ENCODE peak calls at places on chromosomes 1 and 21, in seven cellular contexts. X is endothelial cell, L is HCT116, S is prostate gland, U is ascending aorta, A is fibroblast of pulmonary artery, R is endodermal cell. T is an unnamed sample.

GRCh38 chr1:36384542-36385409 is 948 bp downstream of the STK40 start:
- DNase-seq in U (peak; percentile 84), X (peak; percentile 40), A (peak; percentile 16), S (peak; percentile 74), R (peak; percentile 86), L (peak; percentile 57), T (no peak)

GRCh38 chr1:192445849-192446489 is 129.2 kb downstream of the RGS21 start:
- DNase-seq in U (peak; percentile 69), X (peak; percentile 61), S (peak; percentile 27), A (peak; percentile 78), L (peak; percentile 15), R (peak; percentile 73), T (peak; percentile 60)

GRCh38 chr1:228684609-228685008 is 50.7 kb upstream of the RHOU start:
- DNase-seq in X (no peak), S (no peak), R (no peak), U (no peak), L (no peak), A (peak; percentile 42), T (no peak)

GRCh38 chr1:17011439-17012307 is at the start of gene ATP13A2:
- DNase-seq in L (peak; percentile 67), X (peak; percentile 75), S (peak; percentile 74), A (peak; percentile 62), U (peak; percentile 87), R (peak; percentile 95), T (peak; percentile 72)

GRCh38 chr1:165875171-165875570 is 47.8 kb downstream of the UCK2 start:
- DNase-seq in X (no peak), A (no peak), L (no peak), U (no peak), S (no peak), R (no peak), T (no peak)

GRCh38 chr1:202343652-202344349 is 2.1 kb upstream of the UBE2T start:
- DNase-seq in U (no peak), R (no peak), S (no peak), A (peak; percentile 59), L (peak; percentile 39), X (no peak), T (no peak)

GRCh38 chr1:246372502-246372901 is 134.6 kb downstream of the SMYD3 start:
- DNase-seq in R (no peak), U (no peak), A (peak; percentile 41), S (no peak), L (no peak), X (no peak), T (no peak)

GRCh38 chr1:81512242-81512641 is 288.5 kb upstream of the ADGRL2 start:
- DNase-seq in S (no peak), X (no peak), L (no peak), U (no peak), R (no peak), A (peak; percentile 32), T (no peak)

GRCh38 chr1:29746076-29746665 is 509.8 kb downstream of the PTPRU start:
- DNase-seq in X (no peak), S (no peak), R (no peak), L (no peak), U (peak; percentile 39), A (no peak), T (no peak)

GRCh38 chr1:53619811-53620619 is 118.9 kb downstream of the GLIS1 start:
- DNase-seq in A (peak; percentile 4), S (no peak), U (peak; percentile 37), X (no peak), R (peak; percentile 44), L (no peak), T (no peak)

GRCh38 chr1:202164271-202165037 is 4.1 kb upstream of the PTPN7 start:
- DNase-seq in A (no peak), U (no peak), R (no peak), X (no peak), S (no peak), L (no peak), T (no peak)

GRCh38 chr1:37162059-37162458 is 127.7 kb upstream of the GRIK3 start:
- DNase-seq in L (no peak), X (no peak), U (no peak), A (no peak), S (no peak), R (no peak), T (no peak)

GRCh38 chr1:76278711-76279386 is 204.3 kb downstream of the ST6GALNAC3 start:
- DNase-seq in X (no peak), S (no peak), U (no peak), R (no peak), L (no peak), A (peak; percentile 7), T (no peak)

GRCh38 chr1:33436557-33437296 is 5.8 kb upstream of the PHC2 start:
- DNase-seq in S (no peak), U (no peak), R (no peak), A (no peak), L (peak; percentile 63), X (no peak), T (no peak)

GRCh38 chr1:93597697-93598096 is 83.9 kb downstream of the BCAR3 start:
- DNase-seq in L (no peak), S (peak; percentile 89), R (no peak), U (no peak), X (no peak), A (no peak), T (no peak)

GRCh38 chr1:204455831-204456145 is 38.8 kb downstream of the PIK3C2B start:
- DNase-seq in U (no peak), A (no peak), R (no peak), X (no peak), S (no peak), L (no peak), T (no peak)

DNA sequence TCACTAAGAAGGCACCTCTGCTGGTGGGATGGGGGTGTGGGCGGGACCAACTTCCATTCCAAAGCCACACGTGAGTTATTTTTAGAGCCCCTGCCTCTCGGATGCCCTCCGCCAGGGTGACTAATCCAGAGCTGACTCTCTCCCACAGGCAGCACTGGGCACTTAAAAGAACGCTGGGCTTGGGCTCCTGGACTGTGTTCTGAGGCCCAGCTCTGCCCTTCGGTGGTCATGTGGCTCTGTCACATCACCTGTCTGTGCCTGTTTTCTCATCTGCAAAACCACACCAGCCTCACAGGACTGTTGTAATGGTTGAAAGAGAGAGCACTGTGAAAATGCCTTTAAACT is 27.0 kb downstream of the LAMB3 start:
- DNase-seq in U (no peak), A (no peak), S (no peak), X (no peak), L (no peak), R (no peak), T (no peak)
- TF ChIP-seq CTCF in U (no peak), A (no peak), S (no peak), X (no peak), L (no peak), R (no peak), T (no peak)

DNA sequence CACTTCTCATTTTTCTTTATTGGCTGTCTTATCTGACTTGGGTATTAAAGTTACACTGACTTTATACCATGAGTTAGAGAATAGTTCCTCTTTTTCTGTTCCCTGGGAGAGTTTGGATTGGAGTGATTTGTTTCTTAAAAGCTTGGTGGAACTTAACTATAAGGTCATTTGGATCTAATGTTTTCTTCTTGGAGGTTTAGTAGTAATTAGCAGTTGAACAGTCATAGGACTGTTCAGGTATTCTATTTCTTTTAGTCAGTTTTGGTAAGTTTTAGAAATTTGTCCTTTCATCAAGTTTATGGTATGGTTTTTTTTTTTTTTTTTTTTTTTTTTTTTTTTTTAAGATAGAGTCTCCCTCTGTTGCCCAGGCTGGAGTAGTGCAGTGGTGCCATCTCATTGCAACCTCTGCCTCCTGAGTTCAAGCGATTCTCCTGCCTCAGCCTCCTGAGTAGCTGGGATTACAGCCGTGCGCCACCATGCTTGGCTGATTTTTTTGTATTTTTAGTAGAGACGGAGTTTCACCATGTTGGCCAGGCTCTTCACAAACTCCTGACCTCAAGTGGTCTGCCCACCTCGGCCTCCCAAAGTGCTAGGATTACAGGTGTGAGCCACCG is 6.3 kb downstream of the TTC3 start:
- DNase-seq in X (no peak), R (no peak), U (no peak), S (no peak), L (no peak), A (no peak), T (no peak)
- TF ChIP-seq CTCF in X (peak; percentile 67), R (peak; percentile 47), U (no peak), S (no peak), L (peak; percentile 56), A (no peak), T (no peak)

GRCh38 chr1:111221633-111222286 is 5.8 kb upstream of the CHI3L2 start:
- DNase-seq in S (no peak), A (no peak), R (no peak), L (no peak), X (no peak), U (no peak), T (no peak)
- TF ChIP-seq CTCF in S (no peak), A (no peak), R (no peak), L (no peak), X (no peak), U (no peak), T (no peak)

DNA sequence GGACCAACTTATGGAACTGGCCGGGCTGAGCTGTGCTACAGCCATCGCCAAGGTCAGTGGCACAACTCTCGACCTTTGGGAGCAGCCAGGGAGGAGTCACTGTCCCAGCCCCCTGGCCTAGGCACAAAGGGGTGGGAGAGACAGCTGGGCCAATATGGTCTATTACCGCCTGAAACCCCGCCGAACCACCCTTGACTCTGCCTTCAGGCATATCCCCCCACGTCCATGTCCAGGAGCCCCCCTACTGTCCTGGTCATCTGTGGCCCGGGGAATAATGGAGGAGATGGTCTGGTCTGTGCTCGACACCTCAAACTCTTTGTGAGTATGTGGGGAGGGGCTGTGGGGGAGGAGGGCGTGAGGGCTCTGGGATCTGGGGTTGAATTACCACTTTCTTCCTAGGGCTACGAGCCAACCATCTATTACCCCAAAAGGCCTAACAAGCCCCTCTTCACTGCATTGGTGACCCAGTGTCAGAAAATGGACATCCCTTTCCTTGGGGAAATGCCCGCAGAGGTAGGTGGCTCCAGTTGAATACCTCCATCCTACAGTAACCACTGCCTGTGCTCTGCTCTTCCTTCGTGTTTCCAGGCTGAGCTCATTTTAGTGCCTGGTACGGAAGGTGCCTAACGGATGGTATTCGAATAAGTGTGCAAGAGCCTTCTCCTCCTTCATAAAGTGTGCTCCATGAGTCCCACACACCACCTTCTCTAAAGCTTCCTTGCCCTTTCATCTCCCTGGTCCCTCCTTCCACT is 758 bp downstream of the NAXE start:
- DNase-seq in U (peak; percentile 48), R (peak; percentile 57), A (no peak), S (no peak), X (no peak), L (no peak), T (no peak)
- TF ChIP-seq CTCF in U (no peak), R (no peak), A (no peak), S (no peak), X (no peak), L (no peak), T (no peak)

GRCh38 chr1:3238705-3239278 is 169.8 kb downstream of the PRDM16 start:
- DNase-seq in X (no peak), S (no peak), A (no peak), U (no peak), L (no peak), R (no peak), T (no peak)
- TF ChIP-seq CTCF in X (no peak), S (no peak), A (no peak), U (no peak), L (no peak), R (no peak), T (no peak)

GRCh38 chr21:29382029-29382654 is 83.4 kb downstream of the BACH1 start:
- DNase-seq in X (no peak), S (no peak), R (no peak), L (no peak), U (no peak), A (peak; percentile 39), T (no peak)
- TF ChIP-seq CTCF in X (no peak), S (no peak), R (no peak), L (no peak), U (no peak), A (no peak), T (no peak)